ENCODE peak calls at places on chromosomes 16 and 17, in five cellular contexts. F, X, P, Q and L are unnamed samples. For H3K27me3 and H3K4me1, the result is how much of the 10 kb centered on the place peaks cover.

GRCh38 chr17:66580178-66580577 is 254.7 kb upstream of the CACNG5 start:
- DNase-seq in X (peak), Q (no peak), F (no peak), P (peak), L (no peak)

GRCh38 chr16:72426416-72426815 is 254.5 kb upstream of the PMFBP1 start:
- DNase-seq in Q (no peak), P (no peak), F (no peak), X (no peak), L (no peak)

GRCh38 chr16:87877942-87878507 is 8.7 kb upstream of the SLC7A5 start:
- DNase-seq in P (no peak), F (no peak), X (no peak), Q (no peak), L (no peak)

GRCh38 chr16:4472880-4473279 is 1.5 kb downstream of the NMRAL1 start:
- DNase-seq in F (no peak), P (no peak), X (no peak), Q (no peak), L (no peak)

GRCh38 chr17:21263351-21263750 is 10.1 kb upstream of the NATD1 start:
- DNase-seq in X (no peak), Q (no peak), F (no peak), P (peak), L (peak)

GRCh38 chr17:82648761-82649474 is 674 bp upstream of the WDR45B start:
- DNase-seq in F (peak), P (no peak), Q (peak), X (peak), L (no peak)

GRCh38 chr17:45051060-45051719 is at the start of gene DCAKD:
- DNase-seq in X (peak), F (peak), Q (peak), P (peak), L (peak)

GRCh38 chr16:27906883-27907282 is 156.6 kb downstream of the GSG1L start:
- DNase-seq in F (no peak), P (no peak), Q (no peak), X (no peak), L (no peak)

GRCh38 chr16:28155293-28155692 is 56.5 kb downstream of the XPO6 start:
- DNase-seq in P (no peak), X (no peak), F (no peak), Q (no peak), L (no peak)

GRCh38 chr16:89300311-89300975 is 82.9 kb downstream of the ZNF778 start:
- DNase-seq in F (peak), X (peak), P (no peak), Q (no peak), L (no peak)

GRCh38 chr17:69441179-69441578 is 26.7 kb downstream of the MAP2K6 start:
- DNase-seq in P (no peak), F (no peak), X (no peak), Q (no peak), L (no peak)

GRCh38 chr17:69761767-69762321 is 313.2 kb upstream of the KCNJ16 start:
- DNase-seq in Q (no peak), X (no peak), P (peak), F (no peak), L (peak)

GRCh38 chr16:57500578-57501111 is 14.4 kb upstream of the DOK4 start:
- DNase-seq in X (peak), P (no peak), F (no peak), Q (no peak), L (no peak)

GRCh38 chr17:7932949-7933348 is 943 bp downstream of the CNTROB start:
- DNase-seq in Q (no peak), P (peak), F (no peak), X (peak), L (no peak)

GRCh38 chr16:23248261-23249194 is 53.6 kb upstream of the SCNN1B start:
- DNase-seq in X (no peak), F (no peak), Q (no peak), P (peak), L (no peak)

GRCh38 chr17:83053021-83053778 is 26.2 kb upstream of the METRNL start:
- DNase-seq in Q (no peak), F (no peak), X (peak), P (peak), L (no peak)

GRCh38 chr17:77332034-77332971 is 191.5 kb downstream of the SEC14L1 start:
- DNase-seq in P (peak), X (peak), F (no peak), Q (no peak), L (no peak)

GRCh38 chr17:75553553-75554110 is 28.1 kb downstream of the LLGL2 start:
- DNase-seq in F (no peak), P (no peak), Q (no peak), X (no peak), L (no peak)

GRCh38 chr17:7632492-7632894 is 2.6 kb downstream of the SHBG start:
- DNase-seq in P (peak), F (no peak), Q (no peak), X (no peak), L (peak)

GRCh38 chr17:78759969-78760352 is 22.1 kb downstream of the CYTH1 start:
- DNase-seq in F (no peak), Q (no peak), X (no peak), P (no peak), L (no peak)

GRCh38 chr17:42403150-42403549 is 14.9 kb upstream of the STAT3 start:
- DNase-seq in F (no peak), Q (no peak), X (no peak), P (no peak), L (no peak)

GRCh38 chr16:997440-998051 is 16.0 kb downstream of the SOX8 start:
- DNase-seq in X (peak), F (peak), P (peak), Q (no peak), L (peak)

GRCh38 chr17:78360371-78361226 is 722 bp upstream of the SOCS3 start:
- DNase-seq in F (peak), X (peak), P (peak), Q (peak), L (no peak)

GRCh38 chr17:49596613-49597244 is 21.1 kb downstream of the NXPH3 start:
- DNase-seq in F (no peak), X (no peak), P (no peak), Q (no peak), L (no peak)

GRCh38 chr16:71409038-71409775 is 32.6 kb downstream of the TLE7 start:
- DNase-seq in X (no peak), P (no peak), Q (no peak), F (no peak), L (no peak)

GRCh38 chr17:69810326-69811035 is 264.5 kb upstream of the KCNJ16 start:
- DNase-seq in P (peak), Q (no peak), F (no peak), X (no peak), L (peak)

GRCh38 chr16:15599303-15600070 is 43.5 kb downstream of the MARF1 start:
- DNase-seq in X (no peak), F (no peak), Q (no peak), P (no peak), L (no peak)

GRCh38 chr17:8994319-8994718 is 27.0 kb upstream of the NTN1 start:
- DNase-seq in X (peak), P (peak), F (no peak), Q (no peak), L (no peak)

DNA sequence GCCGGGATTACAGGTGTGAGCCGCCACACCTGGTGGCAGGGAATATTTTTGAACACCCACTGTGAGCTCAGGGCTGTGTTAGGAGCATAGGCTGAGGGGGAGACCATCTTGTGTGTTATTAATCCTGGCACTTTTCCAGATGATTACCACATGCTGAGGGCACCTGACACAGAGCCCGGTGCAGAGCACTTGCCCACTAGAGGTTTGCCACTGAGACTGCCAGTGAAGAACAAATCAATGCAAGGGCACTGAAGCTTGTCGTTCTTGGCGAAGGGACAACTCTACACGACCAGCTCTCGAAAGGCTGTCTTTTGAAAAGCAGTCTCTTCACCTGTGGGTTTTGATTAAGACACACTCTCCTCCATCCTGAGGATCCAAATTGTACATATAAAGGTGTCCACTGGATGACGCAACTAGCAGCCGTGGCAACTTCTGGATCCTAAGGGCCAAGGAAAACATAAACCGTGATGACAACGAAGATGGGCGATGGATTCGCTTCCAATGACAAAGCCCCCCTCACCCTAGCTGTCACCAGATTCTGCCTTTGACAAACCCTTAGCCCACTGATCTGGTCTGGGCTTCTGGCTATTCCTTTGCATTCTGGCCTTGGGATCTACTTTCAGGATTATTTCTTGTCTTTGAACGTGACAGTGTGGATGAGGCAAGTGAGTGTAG is 28.7 kb downstream of the WIPI1 start:
- DNase-seq in F (no peak), Q (no peak), P (no peak), X (no peak), L (no peak)
- TF ChIP-seq CTCF in F (no peak), Q (no peak), P (no peak), X (no peak), L (no peak)

GRCh38 chr17:28503420-28503819 is 2.7 kb upstream of the FOXN1 start:
- DNase-seq in F (no peak), X (no peak), Q (no peak), P (no peak), L (no peak)
- H3K27me3 ChIP-seq in F (under half), X (under half), Q (under half), P (under half), L (under half)

GRCh38 chr17:41009936-41010335 is 1.0 kb upstream of the KRTAP3-1 start:
- DNase-seq in P (no peak), Q (no peak), F (no peak), X (no peak), L (no peak)

GRCh38 chr17:41013181-41013580 is 4.3 kb upstream of the KRTAP3-1 start:
- DNase-seq in P (no peak), Q (no peak), F (no peak), X (no peak), L (no peak)

GRCh38 chr17:41010421-41010820 is 1.5 kb upstream of the KRTAP3-1 start:
- DNase-seq in X (no peak), P (no peak), Q (no peak), F (no peak), L (no peak)

GRCh38 chr17:41009301-41009760 is 403 bp upstream of the KRTAP3-1 start:
- DNase-seq in Q (no peak), F (no peak), P (no peak), X (no peak), L (no peak)

GRCh38 chr17:41008811-41009210 is at the start of gene KRTAP3-1:
- DNase-seq in F (no peak), X (no peak), P (no peak), Q (no peak), L (no peak)
- H3K4me1 ChIP-seq in F (under half), X (under half), P (under half), Q (under half), L (under half)

GRCh38 chr16:75621170-75621477 is 2.0 kb downstream of the ADAT1 start:
- DNase-seq in P (peak), X (no peak), F (no peak), Q (no peak), L (peak)
- TF ChIP-seq CTCF in P (peak), X (no peak), F (no peak), Q (no peak), L (peak)

DNA sequence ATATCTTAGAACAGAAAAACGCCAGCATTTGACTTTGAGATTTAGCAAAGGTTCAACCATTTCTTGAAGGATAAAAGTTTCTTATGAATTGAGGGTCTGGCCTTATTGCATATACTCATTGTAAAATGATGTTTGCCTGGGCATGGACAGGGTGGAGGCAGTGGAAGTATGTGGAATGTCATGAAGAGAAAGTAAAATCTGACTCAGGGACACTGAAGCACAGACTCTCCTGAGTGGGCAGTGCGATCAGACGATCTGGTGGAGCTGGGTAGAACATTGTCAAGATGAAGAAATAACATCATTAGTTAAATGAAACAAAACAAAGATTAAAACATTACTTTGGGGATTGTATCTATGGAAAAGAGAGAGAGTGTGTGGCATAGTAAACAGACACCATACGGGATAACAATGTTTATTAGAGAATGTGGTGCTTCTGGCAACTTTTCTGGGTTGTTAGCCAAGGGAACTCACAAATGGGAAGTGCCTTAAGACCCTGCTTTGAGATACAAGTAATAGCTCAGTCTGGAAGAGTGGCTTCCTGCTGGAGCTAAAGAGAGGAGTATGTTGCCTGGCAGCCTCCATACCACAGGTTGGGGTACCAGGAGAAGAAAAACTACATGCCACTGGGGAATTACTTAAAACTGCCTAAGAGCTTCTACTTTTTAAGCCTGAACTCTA is 4.5 kb downstream of the MAP3K3 start:
- DNase-seq in F (no peak), Q (no peak), X (no peak), P (peak), L (no peak)
- H3K27me3 ChIP-seq in F (under half), Q (under half), X (under half), P (under half), L (under half)

DNA sequence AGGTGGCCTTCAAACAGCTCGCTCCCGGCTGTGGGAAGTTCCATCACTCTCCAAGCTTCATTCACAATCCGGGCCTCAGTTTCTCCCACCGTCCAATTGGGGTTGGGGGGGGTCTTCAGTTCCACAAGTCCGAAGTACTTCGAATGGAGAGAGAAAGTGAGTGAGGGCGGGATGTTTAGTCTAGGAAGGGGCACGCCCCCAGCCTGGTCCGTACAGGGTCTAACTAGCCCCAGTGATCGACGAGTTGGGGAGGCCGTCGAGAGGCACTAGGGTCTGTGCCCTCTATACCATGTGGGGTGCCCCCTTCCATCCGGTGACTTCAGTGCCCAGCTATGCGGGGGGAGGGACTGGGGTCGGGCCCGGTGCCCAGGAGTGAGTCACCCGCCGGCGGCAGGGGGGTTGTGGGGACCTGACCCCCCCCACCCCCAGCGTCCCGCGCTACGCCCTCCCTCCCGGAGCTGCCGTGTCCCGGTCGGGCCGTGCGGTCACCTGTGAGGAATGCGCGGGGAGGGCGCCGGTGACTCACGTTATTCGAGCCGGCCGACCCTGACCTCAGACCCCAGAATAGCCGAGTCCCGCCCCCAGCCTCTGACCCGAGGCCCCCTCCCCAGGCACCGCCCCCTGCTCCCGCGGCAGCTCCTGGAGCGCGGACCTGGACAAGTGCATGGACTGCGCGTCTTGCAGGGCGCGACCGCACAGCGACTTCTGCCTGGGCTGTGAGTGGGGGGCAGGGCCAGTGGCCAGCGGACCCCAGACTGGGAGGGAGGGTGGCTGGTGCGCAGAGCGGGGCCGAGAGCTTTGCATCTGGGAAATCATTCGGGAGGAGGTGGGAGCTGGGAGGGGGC is 658 bp downstream of the TNFRSF12A start:
- DNase-seq in P (peak), Q (no peak), X (peak), F (peak), L (peak)
- H3K4me1 ChIP-seq in P (under half), Q (under half), X (under half), F (under half), L (under half)